ENCODE peak calls at places on chromosomes 6 and 20, in ten cellular contexts. P, R, W, Y, C, K, X, B, J and V are unnamed samples.

GRCh38 chr20:16423311-16424212 is 149.7 kb downstream of the KIF16B start:
- DNase-seq in W (no peak), C (no peak), B (peak), Y (no peak), J (peak), R (no peak), K (no peak), P (no peak), X (no peak), V (no peak)

GRCh38 chr6:56688521-56688920 is 45.8 kb upstream of the DST start:
- DNase-seq in B (no peak), R (no peak), Y (no peak), P (no peak), X (no peak), W (no peak), K (no peak), J (no peak), C (no peak), V (no peak)

GRCh38 chr6:31969712-31970603 is 2.0 kb downstream of the DXO start:
- DNase-seq in J (peak), C (no peak), Y (no peak), K (peak), B (peak), R (no peak), X (no peak), P (no peak), W (no peak), V (no peak)

GRCh38 chr6:105995403-105995699 is 90.8 kb upstream of the PRDM1 start:
- DNase-seq in Y (no peak), C (peak), J (no peak), P (no peak), K (no peak), B (peak), R (no peak), W (no peak), X (no peak), V (no peak)

GRCh38 chr6:154247119-154247814 is 109.3 kb downstream of the IPCEF1 start:
- DNase-seq in J (no peak), B (no peak), C (peak), P (no peak), K (peak), W (no peak), R (no peak), Y (no peak), X (no peak), V (no peak)

GRCh38 chr6:71204741-71205140 is 83.9 kb upstream of the OGFRL1 start:
- DNase-seq in K (no peak), W (no peak), Y (no peak), B (no peak), C (no peak), P (no peak), X (no peak), J (no peak), R (no peak), V (no peak)

GRCh38 chr6:45420083-45420908 is 42.6 kb upstream of the SUPT3H start:
- DNase-seq in W (no peak), P (no peak), R (peak), X (no peak), J (peak), B (peak), Y (peak), K (peak), C (no peak), V (peak)

GRCh38 chr6:106974337-106974998 is at the start of gene CD24:
- DNase-seq in B (no peak), P (no peak), X (peak), K (no peak), J (no peak), C (peak), Y (peak), W (peak), R (no peak), V (no peak)

GRCh38 chr20:20174089-20174835 is 121.9 kb downstream of the CFAP61 start:
- DNase-seq in P (no peak), B (no peak), C (no peak), R (no peak), W (no peak), X (no peak), J (no peak), Y (no peak), K (no peak), V (no peak)

GRCh38 chr6:85641522-85641915 is 1.2 kb downstream of the SYNCRIP start:
- DNase-seq in P (no peak), K (no peak), R (no peak), X (no peak), B (peak), Y (no peak), J (no peak), W (no peak), C (peak), V (no peak)

GRCh38 chr6:13760948-13761347 is 49.3 kb upstream of the RANBP9 start:
- DNase-seq in P (no peak), J (peak), Y (no peak), R (no peak), B (peak), K (no peak), X (peak), C (no peak), W (no peak), V (no peak)

GRCh38 chr6:156595481-156595880 is 181.7 kb upstream of the ARID1B start:
- DNase-seq in B (no peak), Y (no peak), X (no peak), P (no peak), J (no peak), K (no peak), C (no peak), R (no peak), W (no peak), V (no peak)

GRCh38 chr20:52201395-52201794 is 9.8 kb upstream of the ZFP64 start:
- DNase-seq in B (no peak), C (no peak), J (no peak), P (no peak), K (no peak), R (no peak), X (no peak), Y (no peak), W (no peak), V (no peak)

GRCh38 chr20:24783631-24784492 is 165.2 kb upstream of the CST7 start:
- DNase-seq in C (no peak), R (no peak), W (no peak), K (no peak), B (no peak), Y (no peak), X (no peak), P (no peak), J (no peak), V (no peak)

GRCh38 chr20:2521369-2522305 is 12.9 kb upstream of the ZNF343 start:
- DNase-seq in X (peak), B (peak), P (no peak), C (peak), W (no peak), R (peak), Y (no peak), K (peak), J (peak), V (peak)

GRCh38 chr6:38452816-38453215 is 186.9 kb downstream of the BTBD9 start:
- DNase-seq in P (no peak), J (no peak), K (no peak), X (no peak), W (no peak), C (no peak), R (no peak), B (no peak), Y (no peak), V (no peak)

GRCh38 chr20:34410331-34410730 is 47.3 kb downstream of the ITCH start:
- DNase-seq in J (no peak), K (no peak), X (peak), B (peak), R (no peak), P (no peak), Y (no peak), W (no peak), C (no peak), V (no peak)

GRCh38 chr6:38443750-38444149 is 196.0 kb downstream of the BTBD9 start:
- DNase-seq in K (no peak), P (no peak), C (peak), W (no peak), X (no peak), R (no peak), Y (no peak), J (no peak), B (no peak), V (no peak)

GRCh38 chr20:48238326-48238725 is 453.0 kb upstream of the SULF2 start:
- DNase-seq in B (peak), R (no peak), C (no peak), P (no peak), J (peak), Y (no peak), K (no peak), X (peak), W (no peak), V (no peak)

GRCh38 chr20:951384-952169 is 35.4 kb upstream of the ANGPT4 start:
- DNase-seq in Y (no peak), B (no peak), P (no peak), R (no peak), J (no peak), K (no peak), X (no peak), W (no peak), C (peak), V (no peak)

GRCh38 chr20:63441777-63442493 is 30.5 kb downstream of the KCNQ2 start:
- DNase-seq in W (peak), B (peak), X (peak), R (peak), J (peak), P (no peak), C (peak), Y (peak), K (peak), V (peak)

GRCh38 chr20:50202677-50203076 is 12.0 kb downstream of the CEBPB start:
- DNase-seq in B (no peak), P (no peak), K (no peak), X (no peak), C (no peak), W (no peak), Y (no peak), R (no peak), J (no peak), V (no peak)

GRCh38 chr6:73285674-73286283 is 22.8 kb upstream of the KHDC1 start:
- DNase-seq in J (peak), W (no peak), P (no peak), K (no peak), C (peak), R (no peak), Y (no peak), X (peak), B (peak), V (no peak)

GRCh38 chr6:22956029-22956715 is 386.8 kb downstream of the HDGFL1 start:
- DNase-seq in X (no peak), B (no peak), W (no peak), K (no peak), J (no peak), R (no peak), C (no peak), Y (peak), P (no peak), V (no peak)

GRCh38 chr6:55088896-55089295 is 85.4 kb upstream of the HCRTR2 start:
- DNase-seq in R (no peak), Y (no peak), C (no peak), K (no peak), X (no peak), J (no peak), B (no peak), P (no peak), W (no peak), V (no peak)

GRCh38 chr6:41049548-41049947 is 3.5 kb upstream of the APOBEC2 start:
- DNase-seq in C (no peak), X (no peak), K (no peak), J (no peak), Y (no peak), B (no peak), W (no peak), P (no peak), R (no peak), V (no peak)